ENCODE peak calls at places on chromosome X, in nine cellular contexts. X, L, Z, A, T, W, D, P and H are unnamed samples.

GRCh38 chrX:41889317-41890025 is 33.9 kb downstream of the CASK start:
- DNase-seq in X (no peak), L (no peak), Z (no peak), A (no peak), T (no peak), W (no peak), D (no peak), P (peak; percentile 58), H (no peak)

GRCh38 chrX:150841466-150842197 is 56.8 kb downstream of the CD99L2 start:
- DNase-seq in X (no peak), L (no peak), Z (no peak), A (no peak), T (no peak), W (no peak), D (no peak), P (peak; percentile 23), H (no peak)

GRCh38 chrX:27598312-27598711 is 8.2 kb downstream of the DCAF8L2 start:
- DNase-seq in X (no peak), L (no peak), Z (no peak), A (peak; percentile 42), T (no peak), W (no peak), D (no peak), P (no peak), H (no peak)

GRCh38 chrX:153517941-153518834 is 746 bp downstream of the ATP2B3 start:
- DNase-seq in X (no peak), L (no peak), Z (peak; percentile 51), A (no peak), T (no peak), W (no peak), D (no peak), P (no peak), H (no peak)

GRCh38 chrX:116246261-116246660 is 75.7 kb downstream of the AGTR2 start:
- DNase-seq in X (no peak), L (no peak), Z (no peak), A (no peak), T (no peak), W (no peak), D (no peak), P (no peak), H (no peak)

GRCh38 chrX:45669715-45670360 is 469.2 kb upstream of the DIPK2B start:
- DNase-seq in X (no peak), L (no peak), Z (no peak), A (no peak), T (no peak), W (no peak), D (no peak), P (peak; percentile 38), H (no peak)

GRCh38 chrX:124534530-124534929 is 188.2 kb downstream of the SH2D1A start:
- DNase-seq in X (no peak), L (no peak), Z (no peak), A (no peak), T (no peak), W (no peak), D (no peak), P (no peak), H (no peak)

GRCh38 chrX:132488819-132489255 is at the start of gene MBNL3:
- DNase-seq in X (no peak), L (no peak), Z (peak; percentile 89), A (peak; percentile 68), T (peak; percentile 34), W (peak; percentile 64), D (peak; percentile 10), P (peak; percentile 5), H (peak; percentile 51)

GRCh38 chrX:73943900-73944581 is 359.9 kb upstream of the ZCCHC13 start:
- DNase-seq in X (peak; percentile 92), L (peak; percentile 83), Z (peak; percentile 95), A (peak; percentile 92), T (peak; percentile 87), W (peak; percentile 95), D (peak; percentile 68), P (peak; percentile 91), H (peak; percentile 88)

GRCh38 chrX:40278340-40279090 is 180.8 kb upstream of the BCOR start:
- DNase-seq in X (no peak), L (no peak), Z (no peak), A (no peak), T (no peak), W (no peak), D (no peak), P (no peak), H (no peak)

GRCh38 chrX:19624754-19625153 is 109.4 kb upstream of the MAP3K15 start:
- DNase-seq in X (no peak), L (no peak), Z (no peak), A (no peak), T (no peak), W (no peak), D (no peak), P (peak; percentile 15), H (no peak)

DNA sequence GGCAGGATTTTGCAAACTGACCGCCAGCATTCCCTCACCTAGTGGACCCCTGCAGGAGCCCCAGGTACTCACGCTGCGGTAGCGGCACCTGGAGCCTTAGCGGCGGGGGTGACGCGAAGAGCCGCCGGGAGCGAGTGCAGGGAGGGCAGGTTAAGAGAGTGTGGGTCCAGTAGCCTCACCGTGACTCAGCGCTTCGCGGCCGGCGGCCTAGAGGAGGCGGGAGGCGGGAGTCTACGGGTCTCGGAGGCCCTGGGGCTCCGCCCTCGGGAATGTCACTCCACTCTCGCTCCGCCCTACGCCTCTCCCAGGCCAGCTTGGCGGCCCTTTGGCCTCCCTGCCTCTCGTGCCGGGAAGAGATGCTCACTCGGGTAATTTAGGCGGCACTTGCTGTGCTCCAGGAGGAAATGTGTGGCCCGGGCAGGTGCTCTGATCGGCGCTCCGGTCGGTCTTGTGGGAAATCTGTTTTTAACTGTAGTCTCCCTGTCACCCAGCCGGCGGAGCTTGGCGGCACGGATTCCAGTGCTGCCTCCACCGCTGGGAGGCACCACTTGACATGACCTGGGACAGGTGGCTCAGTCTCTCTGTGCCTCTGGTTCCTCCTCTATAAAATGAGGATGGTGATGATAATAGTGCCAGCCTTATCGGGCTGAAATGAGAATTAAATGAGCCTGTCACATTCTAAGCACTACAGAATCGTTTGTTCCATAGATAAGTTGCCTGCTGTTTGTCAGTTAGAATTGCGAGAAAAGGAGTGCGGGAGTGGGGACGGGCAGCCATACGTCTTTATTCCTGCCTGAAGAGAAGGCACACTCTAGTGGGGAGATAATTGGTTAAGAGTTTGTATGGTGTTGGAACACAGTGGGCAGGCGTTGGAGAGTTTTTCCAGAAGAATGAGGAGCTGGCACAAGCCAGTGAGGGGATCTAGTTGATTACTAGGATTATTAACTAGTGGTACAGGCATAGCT is at the start of gene PIR:
- DNase-seq in X (peak; percentile 94), L (peak; percentile 88), Z (peak; percentile 94), A (peak; percentile 91), T (peak; percentile 87), W (peak; percentile 92), D (peak; percentile 64), P (peak; percentile 80), H (peak; percentile 84)
- H3K4me3 ChIP-seq in X (peak within 1 kb of the TSS; percentile 64), L (peak within 1 kb of the TSS; percentile 28), Z (peak within 1 kb of the TSS; percentile 42), A (peak within 1 kb of the TSS; percentile 23), T (peak within 1 kb of the TSS; percentile 48), W (peak within 1 kb of the TSS; percentile 57), D (peak within 1 kb of the TSS; percentile 45), P (peak within 1 kb of the TSS; percentile 60), H (peak within 1 kb of the TSS; percentile 56)

GRCh38 chrX:98380556-98380955 is 1496.8 kb downstream of the RPA4 start:
- DNase-seq in X (no peak), L (no peak), Z (no peak), A (no peak), T (no peak), W (no peak), D (no peak), P (no peak), H (no peak)
- TF ChIP-seq POLR2A in X (no peak), L (no peak), Z (no peak), A (no peak), T (no peak), W (no peak), D (no peak), P (no peak), H (no peak)

DNA sequence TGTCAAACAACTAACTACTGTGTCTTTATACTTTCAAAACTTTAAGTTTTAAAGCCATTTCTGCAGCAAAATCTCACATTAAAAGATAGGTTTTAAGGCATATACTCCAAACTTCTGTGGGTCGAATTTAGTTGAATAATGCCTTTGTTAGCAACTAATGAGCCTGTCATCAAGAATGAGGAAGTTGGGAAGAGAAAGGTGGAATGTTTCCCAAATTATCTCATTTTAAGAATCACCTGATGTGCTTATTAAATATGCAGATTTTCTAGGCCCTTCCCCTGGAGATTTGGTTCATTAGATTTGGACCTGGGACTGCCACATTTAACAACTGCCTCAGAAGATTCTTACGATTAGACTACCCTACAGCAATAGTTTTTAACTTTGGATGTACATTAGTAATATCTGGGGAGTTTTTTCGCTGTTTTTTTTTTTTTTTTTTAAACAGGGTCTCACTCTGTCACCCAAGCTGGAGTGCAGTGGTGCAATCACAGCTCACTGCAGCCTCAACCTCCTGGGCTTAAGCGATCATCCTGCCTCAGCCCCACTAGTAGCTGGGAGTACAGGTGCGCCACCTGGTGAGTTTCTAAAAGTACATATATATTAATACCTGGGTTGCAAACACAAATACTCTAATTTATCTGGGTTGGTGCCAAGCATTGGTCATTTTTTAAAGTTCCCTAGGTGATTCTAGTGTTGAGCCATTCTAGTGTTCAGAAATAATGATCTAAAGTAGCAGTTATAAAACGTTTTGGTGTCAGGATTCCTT is 16.1 kb upstream of the TASL start:
- DNase-seq in X (no peak), L (no peak), Z (no peak), A (peak; percentile 29), T (no peak), W (no peak), D (no peak), P (no peak), H (no peak)
- TF ChIP-seq CTCF in X (no peak), L (no peak), Z (no peak), A (no peak), T (no peak), W (no peak), D (no peak), P (no peak), H (no peak)

GRCh38 chrX:37349131-37350033 is at the start of gene PRRG1:
- DNase-seq in X (peak; percentile 91), L (peak; percentile 81), Z (peak; percentile 92), A (peak; percentile 77), T (peak; percentile 67), W (peak; percentile 87), D (peak; percentile 43), P (peak; percentile 83), H (peak; percentile 74)
- H3K4me3 ChIP-seq in X (peak within 1 kb of the TSS; percentile 67), L (peak within 1 kb of the TSS; percentile 36), Z (peak within 1 kb of the TSS; percentile 53), A (peak within 1 kb of the TSS; percentile 46), T (peak within 1 kb of the TSS; percentile 65), W (peak within 1 kb of the TSS; percentile 64), D (peak within 1 kb of the TSS; percentile 55), P (peak within 1 kb of the TSS; percentile 96), H (peak within 1 kb of the TSS; percentile 39)

DNA sequence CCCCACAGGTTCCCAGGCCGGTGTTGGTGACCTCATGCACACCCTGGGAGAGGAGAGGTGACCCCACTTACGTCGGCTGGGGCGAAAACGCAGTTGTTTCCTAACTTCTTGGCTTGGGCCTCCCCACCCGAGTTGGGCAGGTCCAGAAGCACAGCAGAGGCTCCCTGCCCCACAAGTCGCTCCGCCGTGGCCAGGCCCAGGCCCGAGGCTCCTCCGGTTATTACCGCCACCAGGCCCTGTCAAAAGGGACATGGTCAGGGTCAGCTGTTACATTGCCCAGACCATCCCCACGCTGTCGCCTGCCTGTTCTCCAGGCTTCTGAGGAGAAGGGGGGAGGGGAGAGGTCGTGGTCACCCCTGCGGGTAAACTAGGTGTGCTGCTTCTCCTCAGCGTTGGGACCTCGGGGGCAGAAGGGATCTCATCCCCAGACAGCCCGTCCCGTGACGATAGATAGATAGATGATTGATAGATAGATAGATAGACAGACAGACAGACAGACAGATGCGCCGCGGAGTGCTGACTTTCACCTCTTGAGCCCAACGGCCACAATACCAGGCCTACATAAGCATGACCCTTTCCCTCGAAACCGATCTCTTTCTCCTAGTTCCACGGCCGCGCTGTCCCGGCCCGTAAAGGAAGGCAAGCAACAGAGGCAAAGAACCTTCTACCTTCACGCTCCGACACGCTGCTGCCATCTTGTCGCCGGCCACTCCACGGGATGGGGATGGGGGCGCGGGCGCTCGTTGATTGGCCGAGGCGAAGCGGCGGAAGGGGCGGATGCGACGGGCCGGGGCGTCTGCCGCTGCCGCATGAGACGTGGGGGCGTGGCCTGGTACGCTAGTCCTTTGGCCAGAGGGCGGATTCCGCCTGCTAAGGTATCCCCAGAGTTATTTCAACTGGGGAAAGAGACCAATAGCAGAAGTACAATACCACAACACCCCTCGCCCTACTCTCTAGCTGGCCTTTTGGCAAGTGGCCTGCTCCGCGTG is at the start of gene HSD17B10:
- DNase-seq in X (peak; percentile 95), L (peak; percentile 91), Z (peak; percentile 96), A (peak; percentile 92), T (peak; percentile 88), W (peak; percentile 95), D (peak; percentile 70), P (peak; percentile 64), H (peak; percentile 85)
- TF ChIP-seq POLR2A in X (no peak), L (no peak), Z (peak; percentile 63), A (peak; percentile 48), T (peak; percentile 63), W (peak; percentile 46), D (peak; percentile 48), P (peak; percentile 33), H (peak; percentile 52)